ENCODE peak calls at places on chromosomes 2 and 18, in five cellular contexts. E is GM23248, P is dorsolateral prefrontal cortex, K is lung, Q is GM23338. C is an unnamed sample.
A peak's percentile ranks its signal among the peaks of the same experiment; 100 is the strongest.

GRCh38 chr18:3704556-3705162 is 254.7 kb downstream of the TGIF1 start:
- DNase-seq in E (no peak), P (no peak), K (no peak), Q (no peak), C (no peak)

GRCh38 chr2:161912154-161912553 is 161.9 kb downstream of the DPP4 start:
- DNase-seq in E (no peak), P (no peak), K (no peak), Q (no peak), C (no peak)

GRCh38 chr2:71926098-71926466 is 221.6 kb downstream of the CYP26B1 start:
- DNase-seq in E (no peak), P (peak; percentile 23), K (peak; percentile 22), Q (no peak), C (peak; percentile 10)

GRCh38 chr2:63780483-63781155 is 61.1 kb upstream of the UGP2 start:
- DNase-seq in E (peak; percentile 10), P (no peak), K (no peak), Q (no peak), C (no peak)

GRCh38 chr2:196463706-196464105 is 175.8 kb upstream of the CCDC150 start:
- DNase-seq in E (no peak), P (no peak), K (no peak), Q (no peak), C (no peak)

GRCh38 chr2:177783835-177784448 is 288.6 kb downstream of the PDE11A start:
- DNase-seq in E (peak; percentile 83), P (no peak), K (no peak), Q (no peak), C (no peak)

GRCh38 chr18:9069482-9070059 is 32.9 kb upstream of the NDUFV2 start:
- DNase-seq in E (no peak), P (no peak), K (no peak), Q (no peak), C (no peak)

GRCh38 chr2:181234429-181235410 is 222.5 kb upstream of the ITGA4 start:
- DNase-seq in E (no peak), P (no peak), K (no peak), Q (no peak), C (no peak)

GRCh38 chr2:7774481-7774880 is 857.3 kb downstream of the RNF144A start:
- DNase-seq in E (no peak), P (no peak), K (no peak), Q (no peak), C (no peak)

GRCh38 chr2:185373226-185373625 is 365.4 kb upstream of the FSIP2 start:
- DNase-seq in E (no peak), P (no peak), K (no peak), Q (no peak), C (no peak)

GRCh38 chr18:35019929-35020328 is 21.3 kb upstream of the MAPRE2 start:
- DNase-seq in E (peak; percentile 46), P (no peak), K (no peak), Q (no peak), C (no peak)

GRCh38 chr2:240143276-240143675 is 2.8 kb upstream of the OTOS start:
- DNase-seq in E (no peak), P (no peak), K (no peak), Q (no peak), C (no peak)

GRCh38 chr2:203915256-203915655 is 21.3 kb upstream of the ICOS start:
- DNase-seq in E (peak; percentile 65), P (no peak), K (no peak), Q (no peak), C (no peak)

GRCh38 chr2:8267103-8267502 is 414.8 kb upstream of the ID2 start:
- DNase-seq in E (no peak), P (no peak), K (no peak), Q (no peak), C (no peak)

GRCh38 chr2:210428415-210429179 is 48.0 kb downstream of the LANCL1 start:
- DNase-seq in E (peak; percentile 2), P (no peak), K (no peak), Q (no peak), C (no peak)

GRCh38 chr2:11699686-11700670 is 30.0 kb upstream of the NTSR2 start:
- DNase-seq in E (no peak), P (no peak), K (no peak), Q (no peak), C (no peak)

GRCh38 chr2:206856474-206856873 is 82.8 kb upstream of the CPO start:
- DNase-seq in E (peak; percentile 72), P (no peak), K (no peak), Q (no peak), C (no peak)

GRCh38 chr18:21851327-21851961 is 110.9 kb downstream of the MIB1 start:
- DNase-seq in E (peak; percentile 45), P (no peak), K (no peak), Q (peak; percentile 40), C (peak; percentile 4)

GRCh38 chr2:65136253-65136652 is 6.3 kb upstream of the RAB1A start:
- DNase-seq in E (no peak), P (no peak), K (no peak), Q (no peak), C (no peak)

GRCh38 chr2:191501390-191502168 is 176.4 kb upstream of the NABP1 start:
- DNase-seq in E (peak; percentile 68), P (no peak), K (no peak), Q (no peak), C (no peak)

GRCh38 chr2:29105375-29105774 is 9.8 kb upstream of the CLIP4 start:
- DNase-seq in E (no peak), P (no peak), K (no peak), Q (peak; percentile 6), C (no peak)

GRCh38 chr2:42568431-42569115 is at the start of gene MTA3:
- DNase-seq in E (peak; percentile 76), P (no peak), K (peak; percentile 51), Q (peak; percentile 77), C (peak; percentile 94)

GRCh38 chr18:45876131-45876530 is 50.7 kb downstream of the SIGLEC15 start:
- DNase-seq in E (no peak), P (no peak), K (no peak), Q (no peak), C (no peak)

GRCh38 chr2:241935314-241935713 is 65.8 kb downstream of the RTP5 start:
- DNase-seq in E (peak; percentile 73), P (no peak), K (no peak), Q (no peak), C (no peak)

GRCh38 chr2:151945186-151945585 is 117.0 kb upstream of the ARL5A start:
- DNase-seq in E (no peak), P (no peak), K (no peak), Q (no peak), C (no peak)

GRCh38 chr18:2963048-2963447 is 49.9 kb downstream of the LPIN2 start:
- DNase-seq in E (no peak), P (no peak), K (no peak), Q (no peak), C (no peak)

GRCh38 chr2:233011268-233012190 is 1.5 kb downstream of the NGEF start:
- DNase-seq in E (no peak), P (no peak), K (no peak), Q (no peak), C (no peak)

GRCh38 chr2:120014231-120014990 is 1.5 kb downstream of the EPB41L5 start:
- DNase-seq in E (peak; percentile 5), P (no peak), K (peak; percentile 34), Q (no peak), C (peak; percentile 35)

GRCh38 chr2:202687276-202687675 is 52.5 kb downstream of the FAM117B start:
- DNase-seq in E (no peak), P (no peak), K (no peak), Q (no peak), C (no peak)

GRCh38 chr2:23390152-23390551 is 5.2 kb downstream of the KLHL29 start:
- DNase-seq in E (no peak), P (peak; percentile 50), K (no peak), Q (no peak), C (no peak)
- H3K27me3 ChIP-seq in E (no peaks in the 10 kb centered on the region), P (no peaks in the 10 kb centered on the region), K (no peaks in the 10 kb centered on the region), Q (peaks cover 43% of the 10 kb centered on the region), C (peaks cover 27% of the 10 kb centered on the region)

GRCh38 chr2:73979686-73980085 is 5.0 kb upstream of the TET3 start:
- DNase-seq in E (peak; percentile 95), P (no peak), K (no peak), Q (no peak), C (no peak)
- H3K27me3 ChIP-seq in E (no peaks in the 10 kb centered on the region), P (no peaks in the 10 kb centered on the region), K (no peaks in the 10 kb centered on the region), Q (peaks cover 53% of the 10 kb centered on the region), C (peaks cover 40% of the 10 kb centered on the region)

GRCh38 chr2:219018286-219018685 is 23.0 kb downstream of the CFAP65 start:
- DNase-seq in E (no peak), P (no peak), K (no peak), Q (no peak), C (no peak)
- H3K27me3 ChIP-seq in E (peaks cover 14% of the 10 kb centered on the region), P (no peaks in the 10 kb centered on the region), K (no peaks in the 10 kb centered on the region), Q (no peaks in the 10 kb centered on the region), C (peaks cover 6% of the 10 kb centered on the region)

GRCh38 chr2:216588771-216589363 is 44.4 kb upstream of the IGFBP2 start:
- DNase-seq in E (no peak), P (no peak), K (no peak), Q (no peak), C (no peak)
- H3K27me3 ChIP-seq in E (no peaks in the 10 kb centered on the region), P (no peaks in the 10 kb centered on the region), K (no peaks in the 10 kb centered on the region), Q (no peaks in the 10 kb centered on the region), C (no peaks in the 10 kb centered on the region)

DNA sequence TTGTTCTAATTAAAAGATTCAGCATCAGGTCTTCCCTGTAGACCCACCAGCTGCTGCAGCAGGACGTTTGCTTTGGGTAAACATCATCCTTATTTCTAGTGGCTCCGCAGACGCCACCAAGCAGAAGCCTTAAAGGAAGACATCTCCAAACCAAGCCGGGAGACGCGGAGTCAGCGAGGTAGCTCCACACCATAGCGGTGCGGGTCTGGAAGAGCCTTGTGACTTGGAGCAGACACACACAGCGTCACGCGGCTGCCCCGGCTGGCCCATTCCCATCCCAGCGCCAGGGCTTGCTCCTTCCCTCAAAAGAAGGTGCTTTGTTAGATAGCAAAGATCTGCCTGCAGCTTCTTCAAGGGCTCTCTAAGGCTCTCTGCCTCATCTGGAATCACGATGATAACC is 236.5 kb downstream of the GBX2 start:
- DNase-seq in E (no peak), P (no peak), K (no peak), Q (no peak), C (no peak)
- H3K27me3 ChIP-seq in E (no peaks in the 10 kb centered on the region), P (no peaks in the 10 kb centered on the region), K (no peaks in the 10 kb centered on the region), Q (no peaks in the 10 kb centered on the region), C (no peaks in the 10 kb centered on the region)

GRCh38 chr2:19687260-19687659 is 214.5 kb downstream of the TTC32 start:
- DNase-seq in E (no peak), P (no peak), K (no peak), Q (no peak), C (no peak)
- H3K27me3 ChIP-seq in E (no peaks in the 10 kb centered on the region), P (no peaks in the 10 kb centered on the region), K (no peaks in the 10 kb centered on the region), Q (no peaks in the 10 kb centered on the region), C (no peaks in the 10 kb centered on the region)

DNA sequence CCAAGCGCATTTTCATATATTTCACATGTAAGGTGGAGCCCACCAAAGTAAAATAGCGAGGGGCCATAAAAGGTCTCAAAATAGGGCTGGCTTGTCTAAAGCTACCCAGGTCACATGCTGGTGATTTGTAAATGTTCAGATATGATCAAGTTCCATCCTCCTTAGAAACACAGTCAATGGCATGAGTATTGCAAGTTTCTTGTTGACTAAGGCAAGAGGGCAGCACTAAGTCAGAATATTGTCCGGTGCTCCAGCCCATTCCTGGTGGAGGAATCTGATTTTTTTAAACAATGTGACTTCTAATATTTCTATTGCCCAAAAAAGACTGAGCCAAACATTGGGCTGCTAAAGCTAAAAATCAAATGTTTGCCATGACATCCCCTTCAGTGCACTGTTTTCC is 85.1 kb downstream of the LAMA1 start:
- DNase-seq in E (no peak), P (no peak), K (no peak), Q (no peak), C (no peak)
- H3K27me3 ChIP-seq in E (no peaks in the 10 kb centered on the region), P (no peaks in the 10 kb centered on the region), K (no peaks in the 10 kb centered on the region), Q (no peaks in the 10 kb centered on the region), C (no peaks in the 10 kb centered on the region)

C was measured in H7.